ENCODE peak calls at places on chromosome 6, in six cellular contexts. L is A549, J is GM12878, Z is HepG2, C is endothelial cell of umbilical vein, U is K562. H is an unnamed sample.

GRCh38 chr6:155128971-155129370 is 133.9 kb downstream of the TIAM2 start:
- DNase-seq in J (no peak), U (no peak), C (no peak), L (no peak), Z (no peak), H (no peak)

GRCh38 chr6:38508894-38509293 is 130.8 kb downstream of the BTBD9 start:
- DNase-seq in Z (peak; percentile 20), J (no peak), L (no peak), U (no peak), C (no peak), H (peak; percentile 42)

GRCh38 chr6:4603291-4603690 is 172.9 kb upstream of the CDYL start:
- DNase-seq in J (no peak), L (no peak), U (no peak), Z (no peak), C (peak; percentile 56), H (peak; percentile 90)

GRCh38 chr6:21377356-21377755 is 216.2 kb upstream of the SOX4 start:
- DNase-seq in C (no peak), Z (no peak), J (no peak), U (no peak), L (no peak), H (no peak)

GRCh38 chr6:21808551-21809181 is 215.1 kb downstream of the SOX4 start:
- DNase-seq in J (no peak), C (peak; percentile 29), L (no peak), Z (no peak), U (no peak), H (no peak)

GRCh38 chr6:26240981-26241770 is 123.8 kb upstream of the BTN3A2 start:
- DNase-seq in L (no peak), C (peak; percentile 74), Z (no peak), J (no peak), U (no peak), H (peak; percentile 82)

GRCh38 chr6:144383336-144383735 is 98.2 kb downstream of the UTRN start:
- DNase-seq in U (no peak), C (no peak), L (no peak), Z (no peak), J (no peak), H (no peak)

GRCh38 chr6:158316022-158316421 is 3.8 kb downstream of the TULP4 start:
- DNase-seq in L (no peak), U (no peak), Z (no peak), C (peak; percentile 28), J (no peak), H (no peak)

GRCh38 chr6:84749181-84749580 is 15.2 kb downstream of the TBX18 start:
- DNase-seq in C (no peak), L (no peak), J (no peak), Z (no peak), U (no peak), H (no peak)

GRCh38 chr6:106800379-106800778 is 171.0 kb downstream of the QRSL1 start:
- DNase-seq in C (no peak), L (no peak), J (no peak), U (no peak), Z (no peak), H (no peak)

DNA sequence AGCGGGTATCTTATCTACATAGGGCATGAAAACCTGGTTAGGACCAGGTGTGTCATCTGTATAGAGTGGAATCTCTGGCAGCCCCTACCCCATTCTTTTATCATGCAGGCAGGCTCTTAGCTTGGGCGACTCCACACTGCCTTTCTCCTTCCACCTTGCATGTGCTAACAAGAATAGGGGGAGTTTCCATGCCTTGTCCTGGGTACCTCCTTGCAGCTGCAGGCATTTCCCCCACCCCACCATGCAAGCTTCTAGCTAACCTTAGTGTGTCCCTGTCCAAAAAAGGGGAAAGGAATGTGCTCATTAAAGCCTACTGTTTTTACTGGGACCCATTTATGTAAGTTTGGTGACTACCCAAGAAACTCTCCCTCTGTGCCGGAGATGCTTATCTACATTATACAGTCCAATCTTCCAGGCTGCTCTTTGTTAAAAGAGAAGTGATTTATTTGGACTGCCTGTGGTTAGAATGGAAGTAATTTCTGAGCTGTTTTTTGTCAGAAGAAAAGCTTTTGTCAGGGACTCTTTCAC is 10.5 kb upstream of the CEP43 start:
- DNase-seq in Z (no peak), U (no peak), C (no peak), J (no peak), L (no peak), H (no peak)
- H3K4me3 ChIP-seq in Z (no peak overlapping the region), U (no peak overlapping the region), C (no peak overlapping the region), J (no peak overlapping the region), L (no peak overlapping the region), H (no peak overlapping the region)

GRCh38 chr6:105321207-105321606 is 81.7 kb downstream of the PREP start:
- DNase-seq in Z (no peak), L (no peak), U (no peak), J (no peak), C (no peak), H (no peak)

GRCh38 chr6:105321728-105322127 is 81.2 kb downstream of the PREP start:
- DNase-seq in Z (no peak), C (no peak), U (no peak), J (no peak), L (no peak), H (no peak)

GRCh38 chr6:105320766-105321165 is 82.1 kb downstream of the PREP start:
- DNase-seq in L (no peak), U (no peak), C (no peak), J (no peak), Z (no peak), H (no peak)

GRCh38 chr6:105324386-105325000 is 78.4 kb downstream of the PREP start:
- DNase-seq in L (no peak), Z (no peak), U (no peak), C (no peak), J (no peak), H (no peak)

DNA sequence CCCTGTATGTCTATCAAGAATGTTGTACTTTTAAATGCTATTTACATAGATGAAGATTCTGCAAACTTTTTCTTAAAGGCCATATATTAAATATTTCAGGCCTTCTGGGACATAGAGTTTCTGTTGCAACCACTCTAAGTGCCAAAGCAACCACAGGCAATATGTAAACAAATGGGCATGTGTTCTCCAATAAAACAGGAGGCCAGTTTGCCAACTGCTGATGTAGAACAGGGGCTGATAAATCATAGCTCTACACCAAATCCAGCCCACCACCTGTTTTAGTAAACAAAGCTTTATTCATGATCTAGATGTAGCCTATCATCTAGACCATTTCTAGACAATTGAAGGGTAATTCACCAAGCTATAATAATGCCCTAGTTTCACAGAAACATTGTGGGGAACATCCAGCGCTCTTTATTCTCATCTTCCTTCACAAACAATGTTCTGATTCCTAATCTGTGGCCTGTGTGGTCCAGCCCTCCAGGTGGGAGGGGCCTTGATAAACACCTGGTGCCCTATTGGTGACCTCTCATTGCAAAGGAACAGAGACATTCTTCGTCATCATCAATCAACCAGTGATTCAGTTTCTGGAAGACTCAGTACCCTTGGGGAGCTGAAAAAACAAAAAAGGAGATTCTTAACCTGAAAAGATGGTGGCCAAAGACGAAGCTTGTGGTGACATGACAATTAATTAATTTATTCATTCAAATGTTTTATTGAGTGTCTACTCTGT is 80.2 kb downstream of the PREP start:
- DNase-seq in L (no peak), J (no peak), Z (no peak), U (peak; percentile 11), C (no peak), H (no peak)
- TF ChIP-seq MYC in L (no peak), J (no peak), Z (no peak), U (no peak), C (no peak), H (no peak)

GRCh38 chr6:129498950-129499870 is 210.8 kb downstream of the ARHGAP18 start:
- DNase-seq in Z (peak; percentile 58), C (peak; percentile 73), U (peak; percentile 72), L (peak; percentile 20), J (no peak), H (peak; percentile 63)
- H3K4me3 ChIP-seq in Z (no peak overlapping the region), C (no peak overlapping the region), U (no peak overlapping the region), L (peak overlapping the region; percentile 21), J (no peak overlapping the region), H (no peak overlapping the region)

GRCh38 chr6:149925974-149926777 is 3.3 kb upstream of the RAET1G start:
- DNase-seq in C (peak; percentile 80), J (no peak), L (peak; percentile 33), Z (peak; percentile 74), U (peak; percentile 91), H (peak; percentile 75)

GRCh38 chr6:149924933-149925252 is 2.0 kb upstream of the RAET1G start:
- DNase-seq in L (no peak), J (no peak), U (no peak), C (no peak), Z (no peak), H (no peak)

GRCh38 chr6:149923327-149923986 is 536 bp upstream of the RAET1G start:
- DNase-seq in L (no peak), C (no peak), U (no peak), J (no peak), Z (no peak), H (no peak)

GRCh38 chr6:149924206-149924932 is 1.4 kb upstream of the RAET1G start:
- DNase-seq in U (no peak), J (no peak), Z (no peak), C (no peak), L (no peak), H (no peak)

DNA sequence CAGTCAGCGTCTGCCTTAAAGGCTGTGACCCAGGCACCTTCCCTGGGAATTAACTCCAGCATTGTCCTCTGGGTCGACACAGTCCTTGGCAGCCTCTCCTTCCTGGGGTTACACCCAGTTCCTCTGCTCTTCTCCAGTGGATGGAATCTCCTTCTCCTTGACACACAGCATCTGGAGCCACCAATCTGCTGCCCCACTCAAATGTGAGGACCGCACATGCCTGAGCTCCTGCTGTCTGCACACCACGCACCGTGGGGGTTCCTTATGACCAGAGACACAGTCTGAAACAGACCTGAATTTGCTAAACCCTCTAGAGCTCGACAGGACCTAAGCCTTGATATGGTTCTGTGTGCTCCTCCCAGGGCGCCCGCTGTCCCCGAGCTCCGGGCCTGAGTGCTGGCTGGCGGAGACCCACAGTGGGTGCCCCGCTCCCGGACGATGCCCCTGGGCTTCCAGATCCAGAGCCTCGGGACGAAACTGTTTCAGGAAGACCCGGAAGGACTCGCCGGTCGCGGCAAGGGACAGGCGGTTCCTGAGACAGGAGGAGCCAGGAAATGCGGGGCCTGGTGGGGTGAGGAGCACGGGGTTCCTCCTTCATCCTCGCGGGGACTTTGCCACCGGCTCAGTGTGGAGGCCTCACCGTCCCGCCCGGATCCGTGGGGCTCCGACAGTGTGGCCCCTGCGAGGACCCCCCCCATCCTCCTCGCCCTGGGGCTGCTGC is 2.5 kb upstream of the RAET1G start:
- DNase-seq in Z (no peak), L (no peak), J (no peak), C (peak; percentile 36), U (no peak), H (no peak)
- TF ChIP-seq MYC in Z (no peak), L (no peak), J (no peak), C (no peak), U (no peak), H (no peak)

GRCh38 chr6:137487947-137488735 is 6.1 kb downstream of the OLIG3 start:
- DNase-seq in L (no peak), C (no peak), J (no peak), U (no peak), Z (no peak), H (no peak)
- H3K4me3 ChIP-seq in L (no peak overlapping the region), C (no peak overlapping the region), J (no peak overlapping the region), U (no peak overlapping the region), Z (no peak overlapping the region), H (no peak overlapping the region)

GRCh38 chr6:34526241-34526972 is 29.7 kb downstream of the SPDEF start:
- DNase-seq in Z (no peak), L (no peak), J (no peak), C (no peak), U (peak; percentile 30), H (peak; percentile 40)
- TF ChIP-seq MYC in Z (no peak), L (no peak), J (no peak), C (no peak), U (no peak), H (no peak)

H was measured in NB4.